ENCODE peak calls at places on chromosomes 7 and 10, in four cellular contexts. One of them, this sample, is unnamed.

GRCh38 chr7:66725843-66726242 is 14.7 kb upstream of the RABGEF1 start:
- DNase-seq in brain microvascular endothelial cell: no peak
- DNase-seq in thoracic aorta: no peak
- DNase-seq in fibroblast of lung: no peak
- DNase-seq in this sample: no peak

GRCh38 chr7:33192695-33193291 is 63.4 kb downstream of the BBS9 start:
- DNase-seq in thoracic aorta: no peak
- DNase-seq in brain microvascular endothelial cell: no peak
- DNase-seq in fibroblast of lung: no peak
- DNase-seq in this sample: no peak

GRCh38 chr10:110618206-110618605 is 25.9 kb upstream of the RBM20 start:
- DNase-seq in thoracic aorta: no peak
- DNase-seq in brain microvascular endothelial cell: no peak
- DNase-seq in fibroblast of lung: no peak
- DNase-seq in this sample: no peak

GRCh38 chr10:102291221-102291905 is 46.0 kb downstream of the GBF1 start:
- DNase-seq in thoracic aorta: no peak
- DNase-seq in fibroblast of lung: no peak
- DNase-seq in brain microvascular endothelial cell: no peak
- DNase-seq in this sample: no peak

GRCh38 chr10:124222298-124223000 is 129.1 kb upstream of the CHST15 start:
- DNase-seq in thoracic aorta: no peak
- DNase-seq in brain microvascular endothelial cell: peak; percentile 1
- DNase-seq in fibroblast of lung: no peak
- DNase-seq in this sample: no peak

GRCh38 chr10:63525021-63525420 is 3.8 kb downstream of the REEP3 start:
- DNase-seq in brain microvascular endothelial cell: no peak
- DNase-seq in thoracic aorta: no peak
- DNase-seq in fibroblast of lung: no peak
- DNase-seq in this sample: no peak

GRCh38 chr10:31320179-31320597 is 1.2 kb downstream of the ZEB1 start:
- DNase-seq in fibroblast of lung: peak; percentile 66
- DNase-seq in brain microvascular endothelial cell: no peak
- DNase-seq in thoracic aorta: no peak
- DNase-seq in this sample: no peak

GRCh38 chr10:133000648-133001047 is 58.3 kb upstream of the CFAP46 start:
- DNase-seq in brain microvascular endothelial cell: no peak
- DNase-seq in thoracic aorta: no peak
- DNase-seq in fibroblast of lung: no peak
- DNase-seq in this sample: no peak

GRCh38 chr7:112930787-112931186 is 140.6 kb upstream of the TMEM168 start:
- DNase-seq in thoracic aorta: no peak
- DNase-seq in brain microvascular endothelial cell: no peak
- DNase-seq in fibroblast of lung: peak; percentile 77
- DNase-seq in this sample: peak; percentile 66

GRCh38 chr7:100087055-100087750 is 1.6 kb upstream of the COPS6 start:
- DNase-seq in thoracic aorta: no peak
- DNase-seq in fibroblast of lung: peak; percentile 95
- DNase-seq in brain microvascular endothelial cell: peak; percentile 87
- DNase-seq in this sample: peak; percentile 97

GRCh38 chr10:97278491-97278989 is 13.9 kb downstream of the ARHGAP19 start:
- DNase-seq in thoracic aorta: no peak
- DNase-seq in fibroblast of lung: peak; percentile 99
- DNase-seq in brain microvascular endothelial cell: peak; percentile 46
- DNase-seq in this sample: peak; percentile 90

GRCh38 chr10:119274519-119275045 is 67.2 kb downstream of the GRK5 start:
- DNase-seq in brain microvascular endothelial cell: no peak
- DNase-seq in thoracic aorta: no peak
- DNase-seq in fibroblast of lung: no peak
- DNase-seq in this sample: no peak

GRCh38 chr7:140635345-140635744 is 5.3 kb downstream of the DENND2A start:
- DNase-seq in fibroblast of lung: no peak
- DNase-seq in thoracic aorta: no peak
- DNase-seq in brain microvascular endothelial cell: no peak
- DNase-seq in this sample: no peak

GRCh38 chr10:30026578-30026977 is 32.8 kb downstream of the JCAD start:
- DNase-seq in brain microvascular endothelial cell: no peak
- DNase-seq in fibroblast of lung: no peak
- DNase-seq in thoracic aorta: no peak
- DNase-seq in this sample: no peak

GRCh38 chr7:103811997-103812396 is 177.5 kb downstream of the RELN start:
- DNase-seq in fibroblast of lung: no peak
- DNase-seq in brain microvascular endothelial cell: no peak
- DNase-seq in thoracic aorta: no peak
- DNase-seq in this sample: no peak

GRCh38 chr7:130838738-130839137 is 104.7 kb upstream of the KLF14 start:
- DNase-seq in fibroblast of lung: peak; percentile 95
- DNase-seq in thoracic aorta: no peak
- DNase-seq in brain microvascular endothelial cell: peak; percentile 48
- DNase-seq in this sample: peak; percentile 92

GRCh38 chr10:63427013-63427412 is 38.8 kb downstream of the JMJD1C start:
- DNase-seq in fibroblast of lung: no peak
- DNase-seq in thoracic aorta: no peak
- DNase-seq in brain microvascular endothelial cell: no peak
- DNase-seq in this sample: no peak

GRCh38 chr7:2109936-2110585 is 122.7 kb downstream of the MAD1L1 start:
- DNase-seq in thoracic aorta: no peak
- DNase-seq in fibroblast of lung: peak; percentile 93
- DNase-seq in brain microvascular endothelial cell: peak; percentile 94
- DNase-seq in this sample: peak; percentile 91

GRCh38 chr10:116272497-116273221 is at the start of gene GFRA1:
- DNase-seq in fibroblast of lung: peak; percentile 18
- DNase-seq in thoracic aorta: no peak
- DNase-seq in brain microvascular endothelial cell: no peak
- DNase-seq in this sample: peak; percentile 2

GRCh38 chr7:78777844-78778243 is 675.6 kb downstream of the MAGI2 start:
- DNase-seq in brain microvascular endothelial cell: no peak
- DNase-seq in fibroblast of lung: no peak
- DNase-seq in thoracic aorta: no peak
- DNase-seq in this sample: peak; percentile 59

GRCh38 chr7:278081-278480 is 11.9 kb upstream of the FOXL3 start:
- DNase-seq in fibroblast of lung: no peak
- DNase-seq in brain microvascular endothelial cell: no peak
- DNase-seq in thoracic aorta: no peak
- DNase-seq in this sample: no peak

GRCh38 chr10:112898540-112899395 is 51.3 kb upstream of the TCF7L2 start:
- DNase-seq in thoracic aorta: no peak
- DNase-seq in brain microvascular endothelial cell: peak; percentile 40
- DNase-seq in fibroblast of lung: peak; percentile 77
- DNase-seq in this sample: peak; percentile 75

DNA sequence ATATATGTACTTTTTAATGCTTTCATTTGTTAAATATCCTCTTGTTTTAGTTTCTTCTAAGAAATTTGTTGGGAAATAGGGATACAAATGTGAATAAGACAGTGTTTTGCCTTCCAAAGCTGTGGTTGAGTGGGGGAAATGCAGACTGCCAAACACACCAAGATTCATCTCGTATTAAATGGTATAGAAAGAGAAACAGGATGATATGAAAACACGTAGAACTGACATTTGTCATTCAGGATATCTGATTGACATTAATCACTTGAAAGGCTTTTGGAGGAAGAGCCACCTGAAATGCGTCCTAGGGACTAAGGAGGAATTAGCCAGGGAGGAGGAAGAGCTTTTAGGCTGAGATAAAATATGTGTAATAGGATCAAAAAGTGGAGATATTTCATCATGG is 287.4 kb upstream of the SEMA3C start:
- DNase-seq in fibroblast of lung: no peak
- DNase-seq in brain microvascular endothelial cell: no peak
- DNase-seq in thoracic aorta: no peak
- DNase-seq in this sample: no peak
- H3K4me3 ChIP-seq in fibroblast of lung: no peak overlapping the region
- H3K4me3 ChIP-seq in brain microvascular endothelial cell: no peak overlapping the region
- H3K4me3 ChIP-seq in thoracic aorta: no peak overlapping the region
- H3K4me3 ChIP-seq in this sample: no peak overlapping the region

GRCh38 chr10:77889277-77889903 is 37.2 kb downstream of the DLG5 start:
- DNase-seq in brain microvascular endothelial cell: no peak
- DNase-seq in fibroblast of lung: no peak
- DNase-seq in thoracic aorta: no peak
- DNase-seq in this sample: peak; percentile 40
- TF ChIP-seq CTCF in brain microvascular endothelial cell: no peak
- TF ChIP-seq CTCF in fibroblast of lung: no peak
- TF ChIP-seq CTCF in thoracic aorta: no peak
- TF ChIP-seq CTCF in this sample: no peak

GRCh38 chr7:21867816-21868646 is 77.7 kb downstream of the CDCA7L start:
- DNase-seq in thoracic aorta: no peak
- DNase-seq in brain microvascular endothelial cell: no peak
- DNase-seq in fibroblast of lung: no peak
- DNase-seq in this sample: no peak

GRCh38 chr7:21869785-21870402 is 75.8 kb downstream of the CDCA7L start:
- DNase-seq in thoracic aorta: no peak
- DNase-seq in brain microvascular endothelial cell: peak; percentile 42
- DNase-seq in fibroblast of lung: no peak
- DNase-seq in this sample: no peak

GRCh38 chr7:21868647-21868896 is 77.1 kb downstream of the CDCA7L start:
- DNase-seq in fibroblast of lung: no peak
- DNase-seq in brain microvascular endothelial cell: no peak
- DNase-seq in thoracic aorta: no peak
- DNase-seq in this sample: no peak
- H3K4me3 ChIP-seq in fibroblast of lung: no peak overlapping the region
- H3K4me3 ChIP-seq in brain microvascular endothelial cell: no peak overlapping the region
- H3K4me3 ChIP-seq in thoracic aorta: no peak overlapping the region
- H3K4me3 ChIP-seq in this sample: no peak overlapping the region

DNA sequence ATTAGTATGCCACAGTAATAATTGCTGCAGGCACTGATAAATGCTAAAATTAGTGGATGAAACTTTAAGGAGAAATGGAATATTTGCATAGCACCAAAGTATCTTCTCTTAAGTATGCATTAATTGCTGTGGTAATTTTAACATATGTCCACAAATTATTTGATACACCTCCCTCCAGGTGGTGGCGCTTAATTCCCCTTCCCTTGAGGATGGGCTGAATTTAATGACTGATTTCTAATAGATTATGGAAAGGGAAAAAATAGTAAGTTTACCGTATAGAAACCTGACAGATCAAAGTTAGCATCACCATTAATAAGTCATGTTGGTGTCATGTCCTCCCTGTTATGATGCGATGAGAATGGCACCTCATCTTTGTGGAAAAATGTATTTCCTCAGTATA is 519.2 kb downstream of the TFEC start:
- DNase-seq in fibroblast of lung: no peak
- DNase-seq in thoracic aorta: no peak
- DNase-seq in brain microvascular endothelial cell: no peak
- DNase-seq in this sample: no peak
- TF ChIP-seq CTCF in fibroblast of lung: no peak
- TF ChIP-seq CTCF in thoracic aorta: no peak
- TF ChIP-seq CTCF in brain microvascular endothelial cell: no peak
- TF ChIP-seq CTCF in this sample: no peak

This sample was measured in foreskin fibroblast.